ENCODE peak calls at places on chromosomes 16 and 17, in ten cellular contexts. G, D, Q, K, F, N, P, A, J and I are unnamed samples.
A peak's percentile ranks its signal among the peaks of the same experiment; 100 is the strongest.

GRCh38 chr16:62066747-62067146 is 30.5 kb upstream of the CDH8 start:
- DNase-seq in P (no peak), D (no peak), J (no peak), A (no peak), K (no peak), Q (no peak), N (no peak), G (peak; percentile 22), F (no peak), I (no peak)

GRCh38 chr17:45402916-45403315 is 29.8 kb downstream of the ARHGAP27 start:
- DNase-seq in D (no peak), P (no peak), K (no peak), G (no peak), Q (no peak), F (no peak), J (no peak), N (no peak), A (no peak), I (no peak)

GRCh38 chr17:29585080-29585751 is 4.2 kb downstream of the GIT1 start:
- DNase-seq in P (no peak), G (no peak), K (no peak), Q (no peak), J (no peak), D (no peak), A (no peak), F (peak; percentile 54), N (peak; percentile 45), I (no peak)

GRCh38 chr17:2996938-2997670 is 66.3 kb downstream of the OR1D5 start:
- DNase-seq in D (no peak), N (no peak), F (no peak), G (peak; percentile 10), Q (no peak), A (no peak), J (no peak), P (no peak), K (no peak), I (no peak)

GRCh38 chr16:75236232-75236631 is 15.2 kb downstream of the BCAR1 start:
- DNase-seq in D (no peak), G (no peak), P (no peak), J (no peak), Q (no peak), F (no peak), K (no peak), N (no peak), A (no peak), I (no peak)

GRCh38 chr17:65191805-65192740 is 54.9 kb downstream of the RGS9 start:
- DNase-seq in K (no peak), D (no peak), A (no peak), F (no peak), G (no peak), N (no peak), J (no peak), Q (peak; percentile 73), P (peak; percentile 58), I (no peak)

GRCh38 chr17:49993423-49994037 is 1.5 kb downstream of the DLX3 start:
- DNase-seq in K (no peak), Q (no peak), F (no peak), J (no peak), P (no peak), N (no peak), A (no peak), G (peak; percentile 48), D (peak; percentile 37), I (no peak)

GRCh38 chr17:65022137-65022536 is 34.4 kb downstream of the GNA13 start:
- DNase-seq in F (no peak), A (no peak), D (no peak), P (no peak), Q (no peak), N (no peak), K (no peak), G (no peak), J (no peak), I (no peak)

GRCh38 chr17:75262112-75262606 is 480 bp downstream of the MRPS7 start:
- DNase-seq in G (no peak), J (no peak), A (no peak), N (no peak), K (no peak), Q (no peak), D (peak; percentile 20), F (no peak), P (no peak), I (no peak)
- TF ChIP-seq CTCF in G (no peak), J (no peak), A (no peak), N (no peak), K (no peak), Q (no peak), D (no peak), F (no peak), P (no peak), I (no peak)

GRCh38 chr17:71460943-71461342 is 659.9 kb upstream of the SOX9 start:
- DNase-seq in N (no peak), D (no peak), G (no peak), K (no peak), F (no peak), Q (peak; percentile 44), P (peak; percentile 15), A (no peak), J (peak; percentile 26), I (peak; percentile 22)
- TF ChIP-seq CTCF in N (no peak), D (peak; percentile 49), G (peak; percentile 38), K (peak; percentile 38), F (no peak), Q (peak; percentile 52), P (peak; percentile 85), A (peak; percentile 67), J (no peak), I (peak; percentile 58)

GRCh38 chr17:7250655-7251329 is 742 bp downstream of the CTDNEP1 start:
- DNase-seq in D (no peak), A (no peak), Q (no peak), J (no peak), F (no peak), G (peak; percentile 48), K (no peak), N (no peak), P (no peak), I (no peak)

GRCh38 chr17:7254511-7254910 is 2.5 kb downstream of the ELP5 start:
- DNase-seq in G (no peak), N (no peak), J (no peak), D (no peak), K (no peak), F (no peak), Q (no peak), P (no peak), A (no peak), I (no peak)

GRCh38 chr17:7251330-7252175 is at the start of gene CTDNEP1:
- DNase-seq in G (peak; percentile 99), F (peak; percentile 98), A (peak; percentile 100), Q (peak; percentile 100), D (peak; percentile 65), N (peak; percentile 99), J (peak; percentile 98), P (peak; percentile 100), K (peak; percentile 99), I (peak; percentile 100)

GRCh38 chr17:7253082-7253481 is 1.1 kb downstream of the ELP5 start:
- DNase-seq in A (no peak), F (no peak), D (no peak), P (no peak), G (no peak), Q (no peak), N (no peak), K (no peak), J (no peak), I (no peak)

GRCh38 chr17:7252176-7253043 is at the start of gene ELP5:
- DNase-seq in P (peak; percentile 89), Q (peak; percentile 98), F (peak; percentile 93), G (peak; percentile 95), D (peak; percentile 98), A (peak; percentile 93), N (peak; percentile 87), K (peak; percentile 84), J (peak; percentile 95), I (peak; percentile 85)
- TF ChIP-seq CTCF in P (peak; percentile 69), Q (no peak), F (peak; percentile 44), G (peak; percentile 24), D (peak; percentile 30), A (peak; percentile 22), N (no peak), K (peak; percentile 19), J (peak; percentile 35), I (no peak)

DNA sequence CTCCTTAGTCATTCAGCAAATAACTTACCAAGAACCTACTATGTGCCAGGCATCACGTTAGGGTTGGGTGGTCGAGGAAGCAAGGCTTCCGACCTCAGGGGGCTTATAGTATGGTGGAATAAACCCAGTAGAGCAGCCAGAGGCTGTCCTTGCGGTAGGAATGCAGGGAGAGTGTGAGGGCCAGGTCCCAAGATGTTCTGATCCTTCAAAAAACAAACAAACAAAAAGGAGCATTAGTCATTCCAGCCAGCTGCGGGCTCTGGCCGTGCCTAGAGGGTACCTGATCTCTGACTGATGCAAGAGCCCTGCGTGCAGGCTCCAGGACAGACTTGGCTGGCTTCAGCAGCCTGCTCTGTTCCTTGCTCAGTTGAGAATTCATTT is 18.2 kb downstream of the CYB5D2 start:
- DNase-seq in F (no peak), A (no peak), N (no peak), G (peak; percentile 31), Q (peak; percentile 97), P (peak; percentile 89), J (peak; percentile 45), D (no peak), K (peak; percentile 89), I (no peak)
- TF ChIP-seq CTCF in F (no peak), A (no peak), N (no peak), G (peak; percentile 37), Q (peak; percentile 66), P (peak; percentile 73), J (no peak), D (no peak), K (peak; percentile 51), I (no peak)

DNA sequence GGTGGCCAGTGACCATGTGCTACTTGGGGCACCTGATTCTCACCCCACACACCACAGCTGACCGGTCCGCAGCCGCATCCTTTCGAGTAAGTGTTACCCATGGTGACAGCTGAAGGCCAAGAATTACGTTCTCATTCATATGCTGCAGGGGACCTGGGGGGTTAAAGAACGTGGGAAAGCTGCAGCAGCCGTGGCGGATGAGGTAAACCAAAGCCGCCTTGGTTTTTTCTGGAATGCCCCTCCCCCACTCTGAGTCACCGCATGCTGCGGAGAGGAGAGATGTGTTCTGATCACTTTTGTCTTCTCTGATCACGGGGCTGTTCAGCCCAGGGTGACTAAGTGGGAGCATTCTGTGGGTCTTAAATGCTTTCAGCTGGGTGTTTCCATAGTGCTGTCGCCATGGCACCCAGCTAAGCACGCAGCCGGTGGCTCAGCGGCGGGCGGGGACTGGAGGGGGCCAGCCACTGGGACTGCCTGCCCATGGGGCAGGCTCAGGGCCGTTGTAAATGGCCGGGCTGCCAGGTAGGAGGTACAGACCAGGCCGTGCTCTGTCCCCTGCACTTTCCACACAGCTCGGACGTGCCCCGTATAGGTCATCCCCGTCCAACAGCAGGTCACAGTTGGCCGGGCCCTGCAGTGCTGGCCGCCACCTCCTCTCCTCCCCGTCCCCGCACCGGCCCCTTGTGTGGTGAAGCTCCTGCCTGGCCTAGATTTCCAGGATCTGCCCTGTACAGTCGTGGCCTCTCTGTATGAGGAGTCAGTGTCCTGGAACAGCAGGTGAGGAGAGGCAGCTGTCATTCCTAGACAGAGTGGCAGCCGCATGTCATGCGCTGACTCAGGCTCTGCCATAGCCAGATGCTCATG is 60.0 kb downstream of the BAIAP2 start:
- DNase-seq in N (peak; percentile 90), P (peak; percentile 100), K (peak; percentile 98), G (peak; percentile 79), A (peak; percentile 85), J (peak; percentile 82), D (peak; percentile 44), Q (peak; percentile 100), F (no peak), I (peak; percentile 79)
- TF ChIP-seq CTCF in N (no peak), P (no peak), K (no peak), G (no peak), A (no peak), J (no peak), D (peak; percentile 20), Q (no peak), F (no peak), I (no peak)